ENCODE peak calls at places on chromosome 10, in seven cellular contexts. One of them, this sample, is unnamed.
A peak's percentile ranks its signal among the peaks of the same experiment; 100 is the strongest.

GRCh38 chr10:131947631-131948347 is 33.9 kb downstream of the BNIP3 start:
- DNase-seq in ovary: no peak
- DNase-seq in HL-60: no peak
- DNase-seq in CD8-positive, alpha-beta T cell: no peak
- DNase-seq in CD4-positive, alpha-beta T cell: no peak
- DNase-seq in cardiac muscle cell: no peak
- DNase-seq in stomach: no peak
- DNase-seq in this sample: no peak

GRCh38 chr10:30435068-30435422 is 1.1 kb downstream of the MAP3K8 start:
- DNase-seq in cardiac muscle cell: peak; percentile 44
- DNase-seq in CD8-positive, alpha-beta T cell: no peak
- DNase-seq in HL-60: no peak
- DNase-seq in ovary: peak; percentile 51
- DNase-seq in CD4-positive, alpha-beta T cell: no peak
- DNase-seq in stomach: peak; percentile 39
- DNase-seq in this sample: no peak

GRCh38 chr10:60236869-60237524 is 152.7 kb downstream of the ANK3 start:
- DNase-seq in CD4-positive, alpha-beta T cell: no peak
- DNase-seq in stomach: peak; percentile 44
- DNase-seq in HL-60: peak; percentile 75
- DNase-seq in cardiac muscle cell: no peak
- DNase-seq in ovary: no peak
- DNase-seq in CD8-positive, alpha-beta T cell: no peak
- DNase-seq in this sample: no peak

GRCh38 chr10:14325325-14325955 is 5.3 kb downstream of the FRMD4A start:
- DNase-seq in CD8-positive, alpha-beta T cell: no peak
- DNase-seq in HL-60: no peak
- DNase-seq in ovary: no peak
- DNase-seq in CD4-positive, alpha-beta T cell: peak; percentile 43
- DNase-seq in stomach: peak; percentile 67
- DNase-seq in cardiac muscle cell: peak; percentile 64
- DNase-seq in this sample: peak; percentile 39

GRCh38 chr10:34889004-34889869 is 74.1 kb upstream of the PARD3 start:
- DNase-seq in cardiac muscle cell: no peak
- DNase-seq in stomach: no peak
- DNase-seq in CD8-positive, alpha-beta T cell: no peak
- DNase-seq in HL-60: no peak
- DNase-seq in CD4-positive, alpha-beta T cell: no peak
- DNase-seq in ovary: no peak
- DNase-seq in this sample: no peak

GRCh38 chr10:75032813-75033212 is 78.6 kb upstream of the SAMD8 start:
- DNase-seq in CD4-positive, alpha-beta T cell: no peak
- DNase-seq in HL-60: no peak
- DNase-seq in cardiac muscle cell: no peak
- DNase-seq in stomach: no peak
- DNase-seq in ovary: no peak
- DNase-seq in CD8-positive, alpha-beta T cell: no peak
- DNase-seq in this sample: no peak

GRCh38 chr10:26621889-26622681 is 75.4 kb upstream of the PDSS1 start:
- DNase-seq in CD4-positive, alpha-beta T cell: no peak
- DNase-seq in cardiac muscle cell: peak; percentile 36
- DNase-seq in CD8-positive, alpha-beta T cell: no peak
- DNase-seq in ovary: no peak
- DNase-seq in stomach: peak; percentile 85
- DNase-seq in HL-60: peak; percentile 64
- DNase-seq in this sample: peak; percentile 16

GRCh38 chr10:86974484-86974883 is 6.2 kb downstream of the ADIRF start:
- DNase-seq in ovary: no peak
- DNase-seq in CD4-positive, alpha-beta T cell: no peak
- DNase-seq in stomach: no peak
- DNase-seq in cardiac muscle cell: no peak
- DNase-seq in CD8-positive, alpha-beta T cell: no peak
- DNase-seq in HL-60: no peak
- DNase-seq in this sample: no peak

GRCh38 chr10:102467971-102468438 is 16.7 kb upstream of the C10orf95 start:
- DNase-seq in CD8-positive, alpha-beta T cell: no peak
- DNase-seq in cardiac muscle cell: no peak
- DNase-seq in ovary: no peak
- DNase-seq in stomach: peak; percentile 60
- DNase-seq in CD4-positive, alpha-beta T cell: no peak
- DNase-seq in HL-60: peak; percentile 88
- DNase-seq in this sample: no peak

GRCh38 chr10:79196470-79197461 is 128.0 kb downstream of the ZMIZ1 start:
- DNase-seq in cardiac muscle cell: peak; percentile 86
- DNase-seq in CD4-positive, alpha-beta T cell: peak; percentile 72
- DNase-seq in HL-60: no peak
- DNase-seq in CD8-positive, alpha-beta T cell: peak; percentile 46
- DNase-seq in ovary: peak; percentile 87
- DNase-seq in stomach: peak; percentile 82
- DNase-seq in this sample: peak; percentile 64

GRCh38 chr10:103193820-103194529 is 903 bp upstream of the NT5C2 start:
- DNase-seq in HL-60: no peak
- DNase-seq in cardiac muscle cell: no peak
- DNase-seq in ovary: no peak
- DNase-seq in CD8-positive, alpha-beta T cell: no peak
- DNase-seq in CD4-positive, alpha-beta T cell: no peak
- DNase-seq in stomach: peak; percentile 35
- DNase-seq in this sample: peak; percentile 47

GRCh38 chr10:86960003-86960862 is 1.8 kb downstream of the SNCG start:
- DNase-seq in CD8-positive, alpha-beta T cell: no peak
- DNase-seq in CD4-positive, alpha-beta T cell: no peak
- DNase-seq in cardiac muscle cell: peak; percentile 85
- DNase-seq in stomach: no peak
- DNase-seq in HL-60: peak; percentile 67
- DNase-seq in ovary: peak; percentile 56
- DNase-seq in this sample: no peak

DNA sequence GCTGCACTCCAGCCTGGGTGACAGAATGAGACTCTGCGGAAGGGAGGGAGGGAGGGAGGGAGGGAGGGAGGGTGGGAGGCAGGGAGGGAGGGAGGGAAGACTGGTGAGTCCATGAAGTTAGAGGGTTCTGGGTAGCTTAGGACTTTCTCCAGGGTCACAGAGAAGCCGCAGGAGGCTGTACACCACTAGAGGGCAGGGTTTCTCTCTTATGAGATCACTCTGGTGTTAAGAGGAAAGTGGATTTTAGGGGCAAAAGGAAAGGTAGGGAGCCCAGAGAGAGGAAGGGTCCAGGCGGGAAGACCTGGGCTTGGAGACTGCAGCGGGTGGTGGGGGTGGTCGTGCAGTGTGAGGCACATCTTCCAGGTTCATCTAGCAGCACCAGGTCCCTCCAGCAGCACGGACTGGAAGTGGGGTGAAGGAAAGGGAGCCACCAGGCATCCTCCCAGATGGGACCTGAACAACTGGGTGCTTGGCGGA is 48.7 kb upstream of the SLC29A3 start:
- DNase-seq in CD4-positive, alpha-beta T cell: peak; percentile 5
- DNase-seq in HL-60: no peak
- DNase-seq in stomach: peak; percentile 63
- DNase-seq in ovary: no peak
- DNase-seq in CD8-positive, alpha-beta T cell: no peak
- DNase-seq in cardiac muscle cell: peak; percentile 87
- DNase-seq in this sample: no peak
- H3K27ac ChIP-seq in CD4-positive, alpha-beta T cell: no peak overlapping the region
- H3K27ac ChIP-seq in HL-60: no peak overlapping the region
- H3K27ac ChIP-seq in stomach: peak overlapping the region; percentile 35
- H3K27ac ChIP-seq in ovary: no peak overlapping the region
- H3K27ac ChIP-seq in CD8-positive, alpha-beta T cell: no peak overlapping the region
- H3K27ac ChIP-seq in cardiac muscle cell: peak overlapping the region; percentile 69
- H3K27ac ChIP-seq in this sample: no peak overlapping the region

GRCh38 chr10:17669185-17669872 is 25.4 kb downstream of the STAM start:
- DNase-seq in CD4-positive, alpha-beta T cell: no peak
- DNase-seq in HL-60: no peak
- DNase-seq in ovary: no peak
- DNase-seq in stomach: no peak
- DNase-seq in CD8-positive, alpha-beta T cell: no peak
- DNase-seq in cardiac muscle cell: no peak
- DNase-seq in this sample: no peak
- H3K27ac ChIP-seq in CD4-positive, alpha-beta T cell: peak overlapping the region; percentile 10
- H3K27ac ChIP-seq in HL-60: no peak overlapping the region
- H3K27ac ChIP-seq in ovary: no peak overlapping the region
- H3K27ac ChIP-seq in stomach: no peak overlapping the region
- H3K27ac ChIP-seq in CD8-positive, alpha-beta T cell: no peak overlapping the region
- H3K27ac ChIP-seq in cardiac muscle cell: no peak overlapping the region
- H3K27ac ChIP-seq in this sample: peak overlapping the region; percentile 9

DNA sequence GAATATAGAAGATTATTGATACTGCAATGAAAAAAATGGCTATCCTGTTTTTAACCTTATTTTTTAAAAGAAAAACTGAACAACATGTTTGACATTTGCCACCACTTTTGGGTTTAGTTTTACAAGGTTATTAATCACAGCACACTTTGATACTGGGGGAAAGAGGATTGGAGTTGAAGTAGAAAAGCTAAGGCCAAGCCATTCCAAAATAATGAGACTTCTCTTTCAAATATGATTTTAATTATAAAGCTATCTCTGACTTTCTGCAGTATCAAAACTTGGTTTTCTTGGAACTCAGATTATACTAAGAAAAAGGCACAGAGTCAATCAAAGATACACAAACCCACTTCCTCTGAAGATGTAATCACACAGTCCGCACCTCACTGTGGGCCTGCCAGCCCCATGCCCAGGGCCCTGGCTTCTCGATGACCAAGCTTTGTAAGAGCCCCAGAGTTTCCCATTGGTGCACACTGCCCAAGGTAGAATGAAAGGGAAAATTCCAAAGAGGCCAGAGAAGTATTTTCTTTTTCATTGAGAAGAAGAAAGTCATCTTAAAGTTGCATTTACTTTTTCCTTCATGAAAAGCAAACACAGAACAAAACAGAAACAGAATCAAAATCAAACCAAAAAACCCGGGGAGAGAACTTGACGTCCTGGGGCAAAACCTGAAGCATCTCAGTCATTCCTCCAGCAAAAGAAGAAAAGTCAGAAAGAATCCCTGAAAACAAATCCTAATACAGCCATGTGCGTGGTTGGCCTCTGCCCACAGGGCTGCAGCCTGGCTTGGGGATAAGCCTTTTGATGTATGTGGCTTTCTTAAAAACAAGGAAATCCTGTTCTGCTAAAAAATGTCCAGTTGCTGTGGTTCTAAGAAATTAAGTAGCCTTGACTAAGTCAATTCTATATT is 187.7 kb upstream of the KLF6 start:
- DNase-seq in stomach: no peak
- DNase-seq in HL-60: no peak
- DNase-seq in cardiac muscle cell: no peak
- DNase-seq in ovary: no peak
- DNase-seq in CD4-positive, alpha-beta T cell: no peak
- DNase-seq in CD8-positive, alpha-beta T cell: no peak
- DNase-seq in this sample: no peak
- H3K27ac ChIP-seq in stomach: peak overlapping the region; percentile 19
- H3K27ac ChIP-seq in HL-60: no peak overlapping the region
- H3K27ac ChIP-seq in cardiac muscle cell: no peak overlapping the region
- H3K27ac ChIP-seq in ovary: no peak overlapping the region
- H3K27ac ChIP-seq in CD4-positive, alpha-beta T cell: peak overlapping the region; percentile 46
- H3K27ac ChIP-seq in CD8-positive, alpha-beta T cell: peak overlapping the region; percentile 44
- H3K27ac ChIP-seq in this sample: no peak overlapping the region

DNA sequence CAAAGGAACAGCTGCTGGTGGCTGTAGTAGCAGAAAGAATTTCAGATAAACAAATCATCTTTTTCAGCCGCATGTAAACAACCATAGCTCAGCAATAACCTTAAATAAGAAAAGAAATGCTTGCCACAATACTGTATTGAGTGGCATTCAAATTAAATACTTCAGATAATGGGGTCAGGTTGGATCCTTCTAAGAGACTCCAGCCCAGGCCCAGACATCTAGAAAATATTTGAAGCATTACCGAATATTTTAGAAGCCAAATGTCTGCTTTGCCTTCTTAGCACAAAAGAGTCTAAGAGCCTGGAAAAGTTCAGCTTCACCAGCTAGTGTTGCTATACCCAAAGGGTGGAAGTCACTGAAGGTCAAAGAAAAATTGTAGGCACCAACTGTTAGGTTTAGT is 154.0 kb downstream of the NEBL start:
- DNase-seq in HL-60: no peak
- DNase-seq in ovary: no peak
- DNase-seq in stomach: no peak
- DNase-seq in CD8-positive, alpha-beta T cell: no peak
- DNase-seq in CD4-positive, alpha-beta T cell: no peak
- DNase-seq in cardiac muscle cell: no peak
- DNase-seq in this sample: no peak
- H3K27ac ChIP-seq in HL-60: no peak overlapping the region
- H3K27ac ChIP-seq in ovary: no peak overlapping the region
- H3K27ac ChIP-seq in stomach: no peak overlapping the region
- H3K27ac ChIP-seq in CD8-positive, alpha-beta T cell: no peak overlapping the region
- H3K27ac ChIP-seq in CD4-positive, alpha-beta T cell: no peak overlapping the region
- H3K27ac ChIP-seq in cardiac muscle cell: no peak overlapping the region
- H3K27ac ChIP-seq in this sample: no peak overlapping the region

This sample was measured in prostate gland.